ENCODE peak calls at places on chromosomes 7 and 10, in nine cellular contexts. N, Q, L, A, S, D, W, I and O are unnamed samples. For H3K9me3, the result is how much of the 10 kb centered on the place peaks cover.

GRCh38 chr10:88196298-88196697 is 332.9 kb downstream of the PTEN start:
- DNase-seq in N (no peak), Q (no peak), L (no peak), A (peak), S (no peak), D (no peak), W (peak), I (no peak), O (no peak)

GRCh38 chr7:120053390-120053961 is 219.5 kb upstream of the KCND2 start:
- DNase-seq in N (peak), Q (no peak), L (peak), A (peak), S (no peak), D (no peak), W (peak), I (no peak), O (no peak)

GRCh38 chr10:104559935-104560334 is 81.2 kb upstream of the SORCS3 start:
- DNase-seq in N (no peak), Q (no peak), L (no peak), A (no peak), S (no peak), D (no peak), W (peak), I (no peak), O (no peak)

GRCh38 chr10:61359452-61359851 is 93.7 kb downstream of the TMEM26 start:
- DNase-seq in N (no peak), Q (no peak), L (no peak), A (no peak), S (no peak), D (no peak), W (no peak), I (no peak), O (no peak)

GRCh38 chr7:106608664-106609063 is 52.3 kb downstream of the CCDC71L start:
- DNase-seq in N (no peak), Q (no peak), L (no peak), A (no peak), S (no peak), D (no peak), W (no peak), I (no peak), O (no peak)

GRCh38 chr7:31074403-31074802 is 22.3 kb downstream of the ADCYAP1R1 start:
- DNase-seq in N (no peak), Q (no peak), L (no peak), A (no peak), S (peak), D (no peak), W (no peak), I (peak), O (no peak)

GRCh38 chr10:121552746-121553145 is 45.5 kb downstream of the FGFR2 start:
- DNase-seq in N (no peak), Q (no peak), L (no peak), A (no peak), S (no peak), D (no peak), W (no peak), I (no peak), O (no peak)

GRCh38 chr7:33107136-33108066 is 1.8 kb downstream of the RP9 start:
- DNase-seq in N (peak), Q (no peak), L (peak), A (peak), S (no peak), D (peak), W (peak), I (peak), O (peak)

GRCh38 chr7:23462846-23463245 is 7.4 kb downstream of the IGF2BP3 start:
- DNase-seq in N (peak), Q (no peak), L (no peak), A (peak), S (no peak), D (no peak), W (peak), I (peak), O (no peak)

GRCh38 chr7:92824901-92825480 is 11.4 kb downstream of the CDK6 start:
- DNase-seq in N (no peak), Q (no peak), L (no peak), A (peak), S (no peak), D (no peak), W (no peak), I (no peak), O (no peak)

GRCh38 chr7:921581-922333 is 32.7 kb downstream of the ADAP1 start:
- DNase-seq in N (no peak), Q (no peak), L (no peak), A (no peak), S (peak), D (peak), W (no peak), I (no peak), O (no peak)

GRCh38 chr10:13390604-13391522 is 42.8 kb upstream of the SEPHS1 start:
- DNase-seq in N (no peak), Q (no peak), L (no peak), A (no peak), S (no peak), D (peak), W (no peak), I (peak), O (no peak)

GRCh38 chr7:8724080-8724718 is 290.8 kb downstream of the NXPH1 start:
- DNase-seq in N (no peak), Q (no peak), L (no peak), A (peak), S (no peak), D (peak), W (peak), I (peak), O (no peak)

GRCh38 chr7:29806131-29806792 is at the start of gene WIPF3:
- DNase-seq in N (no peak), Q (no peak), L (no peak), A (peak), S (peak), D (peak), W (peak), I (no peak), O (no peak)

DNA sequence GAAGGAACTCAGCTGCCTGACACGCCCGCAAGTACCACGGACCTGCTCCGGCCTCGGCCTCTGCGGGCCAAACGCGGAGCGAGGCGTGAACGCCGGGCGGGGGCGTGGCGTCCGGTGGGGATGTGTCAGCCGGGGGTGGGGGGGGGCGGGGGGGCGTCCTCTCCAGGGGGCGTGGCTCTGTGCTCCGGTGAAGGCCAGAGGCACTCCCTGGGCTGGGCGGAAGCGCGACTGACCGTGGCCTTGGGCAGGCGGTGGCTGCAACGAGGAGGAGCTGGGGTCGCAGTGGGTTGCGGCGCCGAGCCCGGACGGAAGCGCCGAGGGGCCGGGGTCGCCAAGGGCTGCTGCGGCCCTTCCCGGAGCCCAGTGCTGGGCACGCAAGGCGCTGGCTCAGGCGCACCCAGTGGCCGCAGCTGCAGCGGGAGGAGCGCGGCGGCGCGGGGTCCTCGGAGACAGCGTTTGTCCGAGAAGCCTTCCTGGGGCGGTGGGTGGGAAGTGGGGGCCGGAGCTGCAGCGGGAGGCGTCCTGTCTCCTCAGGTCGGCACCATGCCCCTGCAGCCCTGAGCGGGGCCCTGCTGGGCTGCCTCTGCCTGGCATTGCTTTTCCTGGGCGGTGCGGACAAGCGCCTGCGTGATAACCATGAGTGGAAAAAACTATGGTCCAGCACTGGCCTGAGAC is 59.0 kb upstream of the NUPR2 start:
- DNase-seq in N (no peak), Q (no peak), L (no peak), A (no peak), S (peak), D (peak), W (peak), I (no peak), O (no peak)
- H3K9me3 ChIP-seq in N (under half), Q (under half), L (under half), A (under half), S (under half), D (under half), W (under half), I (under half), O (under half)

DNA sequence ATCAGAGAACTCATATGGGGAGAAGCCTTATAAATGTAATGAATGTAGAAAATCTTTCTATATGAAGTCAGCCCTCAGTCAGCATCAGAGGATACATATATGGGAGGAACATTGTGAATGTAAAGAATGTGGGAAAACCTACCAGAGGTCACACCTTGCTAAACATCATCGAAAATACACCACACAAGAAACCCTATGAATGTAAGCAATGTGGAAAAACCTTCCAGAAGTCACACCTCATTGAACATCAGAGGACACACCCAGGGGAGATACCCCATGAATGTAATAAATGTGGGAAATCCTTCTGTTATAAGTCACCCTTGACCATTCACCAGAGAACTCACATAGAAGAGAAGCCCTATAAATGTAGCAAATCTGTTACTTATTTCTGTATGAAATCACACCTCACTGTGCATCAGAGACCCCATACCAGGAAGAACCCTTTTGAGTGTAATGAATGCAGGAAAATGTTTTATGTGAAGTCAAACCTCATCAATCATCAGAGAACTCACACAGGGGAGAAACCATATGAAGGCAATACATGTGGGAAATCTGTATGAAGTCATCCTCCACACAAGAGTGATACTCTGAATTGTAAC is 30.8 kb downstream of the ZNF12 start:
- DNase-seq in N (no peak), Q (no peak), L (no peak), A (no peak), S (no peak), D (no peak), W (no peak), I (no peak), O (no peak)
- H3K9me3 ChIP-seq in N (half or more), Q (half or more), L (half or more), A (half or more), S (half or more), D (under half), W (under half), I (half or more), O (under half)

DNA sequence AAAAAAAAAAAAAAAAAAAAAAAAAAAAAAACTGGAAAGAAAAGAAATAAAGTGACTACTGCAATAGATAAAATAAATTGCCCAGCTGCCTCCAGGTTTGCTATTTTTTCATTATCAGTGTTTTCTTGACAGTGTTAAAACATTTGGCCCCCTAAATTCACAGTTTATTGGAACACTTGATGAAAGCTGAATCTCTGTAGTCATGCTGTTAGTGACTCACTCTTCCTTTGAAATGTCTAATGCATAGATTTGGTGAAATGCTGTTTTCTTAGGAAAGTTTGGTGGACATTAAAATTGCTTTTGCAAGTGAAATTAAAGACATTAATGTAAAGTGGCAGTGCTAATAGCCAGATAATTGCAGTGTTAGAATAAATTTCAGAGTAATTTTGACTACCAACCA is 785.2 kb downstream of the NRG3 start:
- DNase-seq in N (no peak), Q (no peak), L (no peak), A (no peak), S (no peak), D (no peak), W (no peak), I (no peak), O (no peak)
- H3K9me3 ChIP-seq in N (under half), Q (under half), L (under half), A (under half), S (under half), D (under half), W (under half), I (under half), O (under half)

GRCh38 chr10:43645866-43646265 is 2.8 kb downstream of the ZNF32 start:
- DNase-seq in N (no peak), Q (no peak), L (no peak), A (no peak), S (no peak), D (no peak), W (no peak), I (no peak), O (no peak)
- H3K9me3 ChIP-seq in N (under half), Q (half or more), L (under half), A (half or more), S (under half), D (under half), W (under half), I (half or more), O (under half)

DNA sequence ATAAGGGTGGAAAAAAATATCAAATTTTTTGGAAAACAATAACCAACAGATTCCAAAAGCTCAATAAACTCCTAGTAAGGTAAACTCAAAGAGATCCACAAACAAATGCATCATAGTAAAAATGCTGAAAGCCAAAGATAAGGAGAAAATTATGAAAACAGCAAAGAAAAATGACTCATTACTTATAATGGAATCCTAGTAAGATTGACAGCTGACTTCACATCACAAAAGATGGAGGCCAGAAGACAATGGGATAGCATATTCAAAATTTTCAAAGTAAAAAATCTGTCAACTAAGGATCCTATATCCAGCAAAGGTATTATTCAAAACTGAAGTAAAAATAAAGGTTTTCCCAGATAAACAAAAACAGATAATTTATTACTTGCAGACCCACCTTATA is 183.4 kb upstream of the VIPR2 start:
- DNase-seq in N (no peak), Q (no peak), L (no peak), A (no peak), S (no peak), D (no peak), W (no peak), I (no peak), O (no peak)
- H3K9me3 ChIP-seq in N (under half), Q (under half), L (under half), A (under half), S (under half), D (under half), W (under half), I (under half), O (under half)

GRCh38 chr7:37416739-37417474 is 31.8 kb downstream of the ELMO1 start:
- DNase-seq in N (no peak), Q (no peak), L (no peak), A (no peak), S (no peak), D (no peak), W (no peak), I (no peak), O (no peak)
- H3K9me3 ChIP-seq in N (under half), Q (under half), L (under half), A (under half), S (under half), D (under half), W (under half), I (under half), O (under half)

GRCh38 chr7:142954680-142955268 is 7.4 kb downstream of the KEL start:
- DNase-seq in N (no peak), Q (no peak), L (no peak), A (no peak), S (no peak), D (no peak), W (no peak), I (no peak), O (no peak)
- H3K9me3 ChIP-seq in N (under half), Q (under half), L (under half), A (under half), S (under half), D (under half), W (under half), I (under half), O (under half)

GRCh38 chr10:37739181-37739580 is 118.2 kb downstream of the ZNF248 start:
- DNase-seq in N (no peak), Q (no peak), L (no peak), A (no peak), S (no peak), D (no peak), W (peak), I (no peak), O (no peak)

GRCh38 chr10:37736120-37736519 is 121.3 kb downstream of the ZNF248 start:
- DNase-seq in N (no peak), Q (no peak), L (no peak), A (no peak), S (no peak), D (no peak), W (no peak), I (no peak), O (no peak)

GRCh38 chr10:37734971-37735370 is 122.4 kb downstream of the ZNF248 start:
- DNase-seq in N (peak), Q (no peak), L (no peak), A (peak), S (no peak), D (peak), W (peak), I (no peak), O (no peak)

GRCh38 chr10:37733822-37734221 is 123.6 kb downstream of the ZNF248 start:
- DNase-seq in N (no peak), Q (no peak), L (no peak), A (no peak), S (no peak), D (no peak), W (no peak), I (no peak), O (no peak)

GRCh38 chr10:37737336-37737735 is 120.1 kb downstream of the ZNF248 start:
- DNase-seq in N (no peak), Q (no peak), L (no peak), A (no peak), S (no peak), D (no peak), W (no peak), I (no peak), O (no peak)
- H3K9me3 ChIP-seq in N (under half), Q (under half), L (under half), A (under half), S (under half), D (under half), W (under half), I (under half), O (under half)

GRCh38 chr7:54342458-54342857 is 199.7 kb upstream of the VSTM2A start:
- DNase-seq in N (no peak), Q (no peak), L (no peak), A (no peak), S (no peak), D (no peak), W (no peak), I (no peak), O (no peak)

GRCh38 chr7:54343511-54343910 is 198.7 kb upstream of the VSTM2A start:
- DNase-seq in N (no peak), Q (no peak), L (no peak), A (no peak), S (no peak), D (no peak), W (no peak), I (no peak), O (no peak)

GRCh38 chr7:54349259-54349658 is 192.9 kb upstream of the VSTM2A start:
- DNase-seq in N (no peak), Q (no peak), L (no peak), A (no peak), S (no peak), D (no peak), W (no peak), I (no peak), O (no peak)

DNA sequence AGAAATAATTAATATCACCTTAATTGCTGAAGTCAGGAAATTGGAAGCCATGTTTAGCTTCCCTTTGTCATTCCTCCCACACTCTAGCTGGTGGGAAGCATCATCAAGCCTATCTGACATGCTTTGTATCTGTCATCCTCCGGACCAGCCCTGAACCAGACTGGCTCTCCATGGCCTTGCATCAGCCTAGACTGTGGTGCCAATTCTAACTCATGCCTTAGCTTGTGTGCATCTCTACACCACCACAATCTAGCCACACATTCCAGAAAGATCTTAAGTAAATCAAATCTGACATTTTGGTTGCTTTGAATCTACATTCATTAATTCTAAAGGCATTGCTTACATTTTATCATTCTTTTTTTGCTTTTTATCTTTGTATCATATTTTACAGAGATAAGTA is 196.4 kb upstream of the VSTM2A start:
- DNase-seq in N (no peak), Q (no peak), L (no peak), A (no peak), S (no peak), D (no peak), W (no peak), I (no peak), O (no peak)
- H3K9me3 ChIP-seq in N (under half), Q (under half), L (under half), A (under half), S (under half), D (under half), W (under half), I (under half), O (under half)